ENCODE peak calls at places on chromosome 18, in five cellular contexts. O is CD8-positive, alpha-beta T cell; B is stimulated activated CD8-positive, alpha-beta memory T cell treated with anti-CD3 and anti-CD28 coated beads, Interleukin-15, amount 100 ng/mL, for 4 hours; D is activated T-cell treated with anti-CD3 and anti-CD28 coated beads for 1 hour; U is activated naive CD4-positive, alpha-beta T cell. C is an unnamed sample.

GRCh38 chr18:47898696-47899095 is 31.8 kb downstream of the SMAD2 start:
- DNase-seq in O (no peak), B (no peak), D (no peak), U (no peak), C (no peak)

GRCh38 chr18:13809025-13809384 is 14.9 kb upstream of the MC5R start:
- DNase-seq in O (no peak), B (no peak), D (no peak), U (no peak), C (no peak)

GRCh38 chr18:26192233-26192632 is 34.0 kb upstream of the TAF4B start:
- DNase-seq in O (no peak), B (no peak), D (no peak), U (no peak), C (no peak)

GRCh38 chr18:1848716-1849115 is 722.6 kb downstream of the METTL4 start:
- DNase-seq in O (no peak), B (no peak), D (no peak), U (no peak), C (no peak)

GRCh38 chr18:2572144-2572682 is 856 bp downstream of the NDC80 start:
- DNase-seq in O (no peak), B (no peak), D (no peak), U (no peak), C (no peak)

GRCh38 chr18:11432360-11432811 is 177.0 kb upstream of the SLC35G4 start:
- DNase-seq in O (no peak), B (no peak), D (no peak), U (no peak), C (no peak)

GRCh38 chr18:36247036-36247435 is 50.5 kb upstream of the FHOD3 start:
- DNase-seq in O (no peak), B (no peak), D (no peak), U (no peak), C (no peak)

GRCh38 chr18:21330122-21330701 is 88.2 kb downstream of the GREB1L start:
- DNase-seq in O (no peak), B (no peak), D (no peak), U (no peak), C (peak; percentile 77)

GRCh38 chr18:69435000-69435399 is 34.3 kb downstream of the DOK6 start:
- DNase-seq in O (no peak), B (no peak), D (no peak), U (no peak), C (no peak)

GRCh38 chr18:47163241-47163640 is 12.9 kb downstream of the IER3IP1 start:
- DNase-seq in O (no peak), B (no peak), D (no peak), U (no peak), C (peak; percentile 74)

GRCh38 chr18:63320041-63320689 is 596 bp upstream of the BCL2 start:
- DNase-seq in O (peak; percentile 91), B (peak; percentile 75), D (peak; percentile 73), U (peak; percentile 79), C (peak; percentile 65)

GRCh38 chr18:57555134-57555533 is 31.4 kb downstream of the FECH start:
- DNase-seq in O (no peak), B (no peak), D (no peak), U (no peak), C (no peak)

GRCh38 chr18:9965711-9966624 is 52.2 kb downstream of the VAPA start:
- DNase-seq in O (no peak), B (no peak), D (no peak), U (no peak), C (no peak)

GRCh38 chr18:32956591-32957310 is 183.9 kb upstream of the KLHL14 start:
- DNase-seq in O (no peak), B (no peak), D (no peak), U (no peak), C (peak; percentile 79)

GRCh38 chr18:35605686-35606417 is 24.3 kb downstream of the GALNT1 start:
- DNase-seq in O (no peak), B (no peak), D (no peak), U (no peak), C (no peak)

GRCh38 chr18:23828426-23828825 is 139.2 kb downstream of the LAMA3 start:
- DNase-seq in O (peak; percentile 69), B (no peak), D (peak; percentile 17), U (no peak), C (peak; percentile 82)

GRCh38 chr18:22899421-22899820 is 33.7 kb upstream of the RBBP8 start:
- DNase-seq in O (no peak), B (no peak), D (no peak), U (no peak), C (no peak)

GRCh38 chr18:75003089-75003488 is 205.8 kb downstream of the PTGR3 start:
- DNase-seq in O (no peak), B (no peak), D (no peak), U (no peak), C (no peak)

GRCh38 chr18:8480506-8481328 is 128.5 kb upstream of the RAB12 start:
- DNase-seq in O (no peak), B (no peak), D (no peak), U (no peak), C (peak; percentile 41)

GRCh38 chr18:51029378-51029693 is 677 bp upstream of the SMAD4 start:
- DNase-seq in O (no peak), B (no peak), D (no peak), U (no peak), C (no peak)

GRCh38 chr18:57898506-57899124 is 95.5 kb upstream of the ATP8B1 start:
- DNase-seq in O (no peak), B (no peak), D (no peak), U (no peak), C (peak; percentile 89)

GRCh38 chr18:77671456-77672167 is 422.0 kb downstream of the GALR1 start:
- DNase-seq in O (no peak), B (no peak), D (no peak), U (no peak), C (no peak)

GRCh38 chr18:50545936-50546335 is 14.0 kb upstream of the MAPK4 start:
- DNase-seq in O (no peak), B (no peak), D (no peak), U (no peak), C (no peak)

GRCh38 chr18:50558948-50559749 is 738 bp upstream of the MAPK4 start:
- DNase-seq in O (no peak), B (no peak), D (no peak), U (no peak), C (no peak)

GRCh38 chr18:2223859-2224258 is 347.4 kb downstream of the METTL4 start:
- DNase-seq in O (no peak), B (no peak), D (no peak), U (no peak), C (peak; percentile 41)

C was measured in HCEC 1CT.